ENCODE peak calls at places on chromosomes 6 and 20, in six cellular contexts. E is IMR-90, S is colonic mucosa, Y is stomach, L is heart right ventricle, C is Peyer's patch. N is an unnamed sample.

GRCh38 chr6:41733707-41734665 is 1.4 kb downstream of the TFEB start:
- DNase-seq in E (peak; percentile 62), S (peak; percentile 74), Y (peak; percentile 77), C (peak; percentile 81), L (peak; percentile 74), N (peak; percentile 95)

GRCh38 chr20:34922654-34923381 is 32.8 kb downstream of the GSS start:
- DNase-seq in S (no peak), C (no peak), L (peak; percentile 28), Y (peak; percentile 42), E (peak; percentile 83), N (no peak)

GRCh38 chr6:33935439-33936080 is 131.8 kb upstream of the MLN start:
- DNase-seq in C (no peak), L (no peak), S (no peak), E (no peak), Y (no peak), N (no peak)

GRCh38 chr20:58090181-58090580 is 138.3 kb downstream of the ANKRD60 start:
- DNase-seq in E (no peak), C (no peak), L (no peak), Y (no peak), S (no peak), N (no peak)

GRCh38 chr6:11428895-11429294 is 108.7 kb upstream of the TMEM170B start:
- DNase-seq in L (no peak), C (no peak), Y (no peak), S (no peak), E (peak; percentile 76), N (no peak)

GRCh38 chr6:133277895-133278545 is 36.9 kb downstream of the EYA4 start:
- DNase-seq in S (no peak), C (no peak), L (no peak), E (no peak), Y (no peak), N (no peak)

GRCh38 chr6:81655696-81656095 is 96.8 kb downstream of the TENT5A start:
- DNase-seq in Y (no peak), L (no peak), C (no peak), S (no peak), E (peak; percentile 17), N (no peak)

GRCh38 chr6:115323001-115323400 is 737.7 kb downstream of the FRK start:
- DNase-seq in Y (no peak), S (no peak), L (no peak), E (no peak), C (no peak), N (no peak)

GRCh38 chr20:22430746-22431168 is 153.6 kb downstream of the FOXA2 start:
- DNase-seq in L (no peak), C (no peak), Y (no peak), E (no peak), S (no peak), N (no peak)

GRCh38 chr6:30881392-30881986 is 2.8 kb upstream of the DDR1 start:
- DNase-seq in C (peak; percentile 23), E (no peak), Y (no peak), L (no peak), S (no peak), N (no peak)

GRCh38 chr20:41334452-41335421 is 5.9 kb upstream of the LPIN3 start:
- DNase-seq in E (peak; percentile 72), L (no peak), Y (no peak), C (no peak), S (no peak), N (no peak)

GRCh38 chr6:150256618-150257272 is 112.1 kb upstream of the IYD start:
- DNase-seq in L (no peak), C (no peak), E (peak; percentile 73), S (no peak), Y (no peak), N (no peak)

GRCh38 chr6:157790548-157791160 is 32.4 kb upstream of the SNX9 start:
- DNase-seq in C (no peak), S (no peak), E (no peak), Y (no peak), L (no peak), N (no peak)

GRCh38 chr20:45968081-45968671 is 3.8 kb downstream of the ZNF335 start:
- DNase-seq in C (peak; percentile 42), Y (no peak), S (no peak), L (no peak), E (no peak), N (peak; percentile 63)

GRCh38 chr20:47330933-47331708 is 25.4 kb downstream of the ZMYND8 start:
- DNase-seq in E (peak; percentile 92), C (peak; percentile 59), L (no peak), Y (no peak), S (peak; percentile 37), N (no peak)

GRCh38 chr6:38080349-38080748 is 260.8 kb downstream of the ZFAND3 start:
- DNase-seq in S (no peak), E (peak; percentile 63), C (no peak), L (no peak), Y (no peak), N (no peak)

GRCh38 chr20:8903655-8904605 is 165.0 kb upstream of the PLCB4 start:
- DNase-seq in Y (no peak), L (no peak), C (no peak), E (no peak), S (no peak), N (no peak)

GRCh38 chr6:156694679-156695078 is 82.5 kb upstream of the ARID1B start:
- DNase-seq in C (no peak), S (no peak), L (no peak), E (no peak), Y (no peak), N (no peak)

GRCh38 chr6:156689656-156690055 is 87.5 kb upstream of the ARID1B start:
- DNase-seq in C (no peak), E (no peak), S (no peak), Y (no peak), L (peak; percentile 7), N (no peak)

GRCh38 chr6:156686940-156687874 is 90.0 kb upstream of the ARID1B start:
- DNase-seq in S (peak; percentile 82), L (peak; percentile 90), E (peak; percentile 87), Y (peak; percentile 91), C (peak; percentile 95), N (peak; percentile 98)

GRCh38 chr6:156687875-156688549 is 89.2 kb upstream of the ARID1B start:
- DNase-seq in C (peak; percentile 59), E (peak; percentile 14), S (peak; percentile 45), Y (peak; percentile 29), L (no peak), N (no peak)

GRCh38 chr6:156691018-156691417 is 86.2 kb upstream of the ARID1B start:
- DNase-seq in L (no peak), E (no peak), C (no peak), S (no peak), Y (no peak), N (no peak)
- H3K4me1 ChIP-seq in L (peaks cover 4% of the 10 kb centered on the region), E (no peaks in the 10 kb centered on the region), C (no peaks in the 10 kb centered on the region), S (no peaks in the 10 kb centered on the region), Y (peaks cover 9% of the 10 kb centered on the region), N (peaks cover 4% of the 10 kb centered on the region)

DNA sequence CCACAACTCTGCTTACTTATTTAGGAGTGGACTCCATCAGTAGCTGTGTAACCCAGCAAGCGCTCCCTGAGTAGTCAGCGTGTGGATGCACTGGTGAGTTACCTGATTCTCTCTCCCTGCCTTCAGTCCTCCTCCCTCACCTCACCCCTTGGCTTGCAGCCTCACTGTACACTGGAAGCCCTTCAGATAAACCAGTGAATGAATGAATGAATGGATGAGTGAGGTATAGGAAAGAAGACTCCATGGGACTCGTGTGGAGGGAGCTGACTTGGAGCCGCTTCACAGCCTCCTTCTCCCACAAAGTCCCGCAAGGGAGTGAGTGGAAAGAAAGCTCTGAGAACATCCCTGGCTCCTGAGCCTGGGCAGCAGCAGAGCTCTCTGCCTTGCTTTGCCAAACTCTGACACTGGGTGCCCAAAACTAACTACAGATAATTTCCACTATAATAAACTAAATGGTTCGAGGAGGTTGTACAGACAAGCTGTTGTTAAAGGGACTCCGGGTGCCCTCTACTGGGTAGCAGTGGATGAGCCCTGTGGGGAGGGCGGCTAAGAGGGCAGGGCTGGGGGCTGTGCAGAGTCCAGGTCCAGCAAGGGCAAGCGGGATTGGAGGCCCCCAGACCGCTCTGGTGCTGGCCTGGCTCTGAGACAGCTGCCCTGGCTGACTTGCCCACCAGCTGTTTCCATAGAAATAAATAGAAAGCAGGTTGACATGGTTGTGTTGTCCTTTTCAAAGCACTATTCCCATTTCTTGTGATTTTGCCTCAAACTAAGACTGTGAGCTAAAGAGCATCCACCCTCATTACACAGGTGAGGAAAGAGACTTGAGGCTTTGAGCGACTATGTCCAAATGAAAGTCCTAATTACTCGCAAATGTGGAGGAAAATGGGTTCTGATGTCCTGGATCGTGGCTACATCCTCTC is 167.7 kb upstream of the CST7 start:
- DNase-seq in Y (no peak), C (peak; percentile 44), S (no peak), E (peak; percentile 36), L (peak; percentile 18), N (peak; percentile 52)
- TF ChIP-seq CTCF in Y (peak; percentile 11), C (no peak), S (peak; percentile 20), E (peak; percentile 58), L (peak; percentile 46), N (peak; percentile 45)

DNA sequence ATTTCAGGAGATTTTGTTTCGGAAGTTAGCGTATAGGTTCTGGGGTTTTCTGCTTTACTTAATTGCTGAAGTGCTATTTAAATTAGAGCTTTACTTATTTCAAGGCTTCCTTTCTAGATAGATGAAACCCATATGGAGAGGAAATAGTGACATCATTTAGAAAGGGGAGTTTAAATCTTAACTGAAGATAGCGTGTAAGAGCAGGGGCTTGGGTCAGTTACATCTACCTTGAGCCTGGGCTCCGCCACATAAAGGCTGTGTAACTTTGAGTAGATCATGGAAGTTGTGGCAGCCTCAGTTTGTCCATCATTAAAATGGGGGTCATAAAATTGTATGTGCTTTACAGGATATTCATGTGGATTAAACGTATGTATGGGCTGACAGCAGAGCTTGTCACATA is 4.7 kb downstream of the CDS2 start:
- DNase-seq in E (no peak), C (no peak), L (no peak), Y (no peak), S (no peak), N (no peak)
- H3K4me1 ChIP-seq in E (peaks cover 14% of the 10 kb centered on the region), C (no peaks in the 10 kb centered on the region), L (peaks cover 87% of the 10 kb centered on the region), Y (peaks cover 70% of the 10 kb centered on the region), S (peaks cover 7% of the 10 kb centered on the region), N (peaks cover 17% of the 10 kb centered on the region)

DNA sequence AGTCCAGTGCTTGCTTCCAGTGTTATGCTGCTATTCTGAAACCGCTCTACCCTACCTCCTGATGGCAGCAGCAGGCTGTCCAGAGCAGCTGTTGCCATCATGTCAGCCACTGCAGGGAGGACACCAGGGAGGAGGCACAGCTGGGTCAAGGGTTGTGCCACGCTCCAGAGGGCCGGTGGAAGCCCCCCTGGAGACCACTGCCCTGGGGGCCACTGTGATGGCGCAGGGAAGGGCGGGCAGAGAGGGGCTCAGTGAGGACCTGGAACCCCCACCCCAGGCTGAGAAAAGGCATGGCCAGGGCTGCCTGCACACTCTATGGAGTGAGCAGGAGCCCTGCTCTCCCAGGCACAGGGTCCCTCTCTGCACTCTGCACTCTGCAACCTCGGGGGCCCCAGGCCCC is 271.3 kb upstream of the BTBD3 start:
- DNase-seq in Y (no peak), L (no peak), S (no peak), E (no peak), C (no peak), N (peak; percentile 45)
- TF ChIP-seq CTCF in Y (no peak), L (no peak), S (no peak), E (no peak), C (no peak), N (no peak)

GRCh38 chr6:142903806-142904205 is 41.2 kb downstream of the HIVEP2 start:
- DNase-seq in Y (no peak), C (no peak), E (peak; percentile 66), S (no peak), L (no peak), N (no peak)
- H3K4me1 ChIP-seq in Y (peaks cover 47% of the 10 kb centered on the region), C (no peaks in the 10 kb centered on the region), E (peaks cover 16% of the 10 kb centered on the region), S (no peaks in the 10 kb centered on the region), L (peaks cover 34% of the 10 kb centered on the region), N (no peaks in the 10 kb centered on the region)